ENCODE peak calls at places on chromosomes 6 and 20, in ten cellular contexts. One of them, this sample, is unnamed.

GRCh38 chr6:74510878-74511277 is 695.0 kb downstream of the COL12A1 start:
- DNase-seq in mucosa of gallbladder: no peak
- DNase-seq in stimulated activated CD4-positive, alpha-beta T cell treated with anti-CD3 and anti-CD28 coated beads, Interleukin-12 subunit alpha, Interleukin-12 subunit beta, amount 100 ng/mL, for 4 hours: no peak
- DNase-seq in activated gamma-delta T cell treated with anti-CD3 and anti-CD28 coated beads, Interleukin-2, amount 50 U/mL, for 16 hours: no peak
- DNase-seq in left lobe of liver: no peak
- DNase-seq in epithelial cell of esophagus: peak
- DNase-seq in GM20000: no peak
- DNase-seq in DMS53: no peak
- DNase-seq in GM04504: no peak
- DNase-seq in WTC11: no peak
- DNase-seq in this sample: no peak

GRCh38 chr6:43698584-43699349 is 11.2 kb upstream of the MRPS18A start:
- DNase-seq in mucosa of gallbladder: peak
- DNase-seq in stimulated activated CD4-positive, alpha-beta T cell treated with anti-CD3 and anti-CD28 coated beads, Interleukin-12 subunit alpha, Interleukin-12 subunit beta, amount 100 ng/mL, for 4 hours: no peak
- DNase-seq in activated gamma-delta T cell treated with anti-CD3 and anti-CD28 coated beads, Interleukin-2, amount 50 U/mL, for 16 hours: no peak
- DNase-seq in left lobe of liver: no peak
- DNase-seq in epithelial cell of esophagus: no peak
- DNase-seq in GM20000: no peak
- DNase-seq in DMS53: peak
- DNase-seq in GM04504: peak
- DNase-seq in WTC11: no peak
- DNase-seq in this sample: no peak

GRCh38 chr6:68082086-68082485 is 553.0 kb upstream of the ADGRB3 start:
- DNase-seq in mucosa of gallbladder: no peak
- DNase-seq in stimulated activated CD4-positive, alpha-beta T cell treated with anti-CD3 and anti-CD28 coated beads, Interleukin-12 subunit alpha, Interleukin-12 subunit beta, amount 100 ng/mL, for 4 hours: no peak
- DNase-seq in activated gamma-delta T cell treated with anti-CD3 and anti-CD28 coated beads, Interleukin-2, amount 50 U/mL, for 16 hours: no peak
- DNase-seq in left lobe of liver: no peak
- DNase-seq in epithelial cell of esophagus: no peak
- DNase-seq in GM20000: no peak
- DNase-seq in DMS53: peak
- DNase-seq in GM04504: no peak
- DNase-seq in WTC11: no peak
- DNase-seq in this sample: no peak

GRCh38 chr6:42740725-42741124 is 5.2 kb downstream of the TBCC start:
- DNase-seq in mucosa of gallbladder: no peak
- DNase-seq in stimulated activated CD4-positive, alpha-beta T cell treated with anti-CD3 and anti-CD28 coated beads, Interleukin-12 subunit alpha, Interleukin-12 subunit beta, amount 100 ng/mL, for 4 hours: no peak
- DNase-seq in activated gamma-delta T cell treated with anti-CD3 and anti-CD28 coated beads, Interleukin-2, amount 50 U/mL, for 16 hours: no peak
- DNase-seq in left lobe of liver: no peak
- DNase-seq in epithelial cell of esophagus: no peak
- DNase-seq in GM20000: no peak
- DNase-seq in DMS53: no peak
- DNase-seq in GM04504: no peak
- DNase-seq in WTC11: no peak
- DNase-seq in this sample: no peak

GRCh38 chr20:52226370-52226769 is 34.8 kb upstream of the ZFP64 start:
- DNase-seq in mucosa of gallbladder: no peak
- DNase-seq in stimulated activated CD4-positive, alpha-beta T cell treated with anti-CD3 and anti-CD28 coated beads, Interleukin-12 subunit alpha, Interleukin-12 subunit beta, amount 100 ng/mL, for 4 hours: no peak
- DNase-seq in activated gamma-delta T cell treated with anti-CD3 and anti-CD28 coated beads, Interleukin-2, amount 50 U/mL, for 16 hours: no peak
- DNase-seq in left lobe of liver: no peak
- DNase-seq in epithelial cell of esophagus: no peak
- DNase-seq in GM20000: no peak
- DNase-seq in DMS53: no peak
- DNase-seq in GM04504: no peak
- DNase-seq in WTC11: no peak
- DNase-seq in this sample: no peak

GRCh38 chr20:44691424-44692423 is 23.4 kb upstream of the CCN5 start:
- DNase-seq in mucosa of gallbladder: peak
- DNase-seq in stimulated activated CD4-positive, alpha-beta T cell treated with anti-CD3 and anti-CD28 coated beads, Interleukin-12 subunit alpha, Interleukin-12 subunit beta, amount 100 ng/mL, for 4 hours: no peak
- DNase-seq in activated gamma-delta T cell treated with anti-CD3 and anti-CD28 coated beads, Interleukin-2, amount 50 U/mL, for 16 hours: no peak
- DNase-seq in left lobe of liver: no peak
- DNase-seq in epithelial cell of esophagus: no peak
- DNase-seq in GM20000: no peak
- DNase-seq in DMS53: no peak
- DNase-seq in GM04504: no peak
- DNase-seq in WTC11: no peak
- DNase-seq in this sample: no peak

GRCh38 chr6:42368156-42368555 is 83.6 kb downstream of the TRERF1 start:
- DNase-seq in mucosa of gallbladder: no peak
- DNase-seq in stimulated activated CD4-positive, alpha-beta T cell treated with anti-CD3 and anti-CD28 coated beads, Interleukin-12 subunit alpha, Interleukin-12 subunit beta, amount 100 ng/mL, for 4 hours: peak
- DNase-seq in activated gamma-delta T cell treated with anti-CD3 and anti-CD28 coated beads, Interleukin-2, amount 50 U/mL, for 16 hours: peak
- DNase-seq in left lobe of liver: no peak
- DNase-seq in epithelial cell of esophagus: no peak
- DNase-seq in GM20000: peak
- DNase-seq in DMS53: no peak
- DNase-seq in GM04504: no peak
- DNase-seq in WTC11: no peak
- DNase-seq in this sample: peak

GRCh38 chr20:36066777-36067176 is 87.8 kb upstream of the EPB41L1 start:
- DNase-seq in mucosa of gallbladder: no peak
- DNase-seq in stimulated activated CD4-positive, alpha-beta T cell treated with anti-CD3 and anti-CD28 coated beads, Interleukin-12 subunit alpha, Interleukin-12 subunit beta, amount 100 ng/mL, for 4 hours: no peak
- DNase-seq in activated gamma-delta T cell treated with anti-CD3 and anti-CD28 coated beads, Interleukin-2, amount 50 U/mL, for 16 hours: no peak
- DNase-seq in left lobe of liver: no peak
- DNase-seq in epithelial cell of esophagus: no peak
- DNase-seq in GM20000: no peak
- DNase-seq in DMS53: no peak
- DNase-seq in GM04504: no peak
- DNase-seq in WTC11: no peak
- DNase-seq in this sample: no peak

GRCh38 chr6:26055670-26056582 is 31.3 kb upstream of the HFE start:
- DNase-seq in mucosa of gallbladder: peak
- DNase-seq in stimulated activated CD4-positive, alpha-beta T cell treated with anti-CD3 and anti-CD28 coated beads, Interleukin-12 subunit alpha, Interleukin-12 subunit beta, amount 100 ng/mL, for 4 hours: peak
- DNase-seq in activated gamma-delta T cell treated with anti-CD3 and anti-CD28 coated beads, Interleukin-2, amount 50 U/mL, for 16 hours: peak
- DNase-seq in left lobe of liver: peak
- DNase-seq in epithelial cell of esophagus: peak
- DNase-seq in GM20000: peak
- DNase-seq in DMS53: peak
- DNase-seq in GM04504: peak
- DNase-seq in WTC11: peak
- DNase-seq in this sample: peak

This sample was measured in natural killer cell treated with Interleukin-12 subunit alpha and Interleukin-12 subunit beta and Interleukin-15 and Interleukin-18, amount 100 ng/mL, for 72 hours.